ENCODE peak calls at places on chromosomes 11 and 22, in eight cellular contexts. One of them, this sample, is unnamed.

GRCh38 chr22:40719599-40719998 is 40.3 kb downstream of the MCHR1 start:
- DNase-seq in mammary epithelial cell: no peak
- DNase-seq in aorta: no peak
- DNase-seq in heart left ventricle: no peak
- DNase-seq in naive thymus-derived CD4-positive, alpha-beta T cell: no peak
- DNase-seq in endothelial cell of umbilical vein: no peak
- DNase-seq in CD8-positive, alpha-beta T cell: no peak
- DNase-seq in tibial nerve: no peak
- DNase-seq in this sample: no peak

GRCh38 chr11:112016088-112016764 is 9.0 kb upstream of the DLAT start:
- DNase-seq in naive thymus-derived CD4-positive, alpha-beta T cell: no peak
- DNase-seq in mammary epithelial cell: no peak
- DNase-seq in tibial nerve: no peak
- DNase-seq in CD8-positive, alpha-beta T cell: no peak
- DNase-seq in endothelial cell of umbilical vein: no peak
- DNase-seq in aorta: no peak
- DNase-seq in heart left ventricle: no peak
- DNase-seq in this sample: no peak

GRCh38 chr11:2578006-2578933 is 121.5 kb downstream of the KCNQ1OT1 start:
- DNase-seq in mammary epithelial cell: no peak
- DNase-seq in CD8-positive, alpha-beta T cell: no peak
- DNase-seq in aorta: peak; percentile 40
- DNase-seq in tibial nerve: no peak
- DNase-seq in heart left ventricle: peak; percentile 25
- DNase-seq in naive thymus-derived CD4-positive, alpha-beta T cell: peak; percentile 4
- DNase-seq in endothelial cell of umbilical vein: no peak
- DNase-seq in this sample: no peak

GRCh38 chr11:3220101-3220500 is 1.5 kb upstream of the MRGPRG start:
- DNase-seq in mammary epithelial cell: no peak
- DNase-seq in CD8-positive, alpha-beta T cell: no peak
- DNase-seq in endothelial cell of umbilical vein: no peak
- DNase-seq in tibial nerve: no peak
- DNase-seq in naive thymus-derived CD4-positive, alpha-beta T cell: no peak
- DNase-seq in aorta: peak; percentile 35
- DNase-seq in heart left ventricle: no peak
- DNase-seq in this sample: no peak

GRCh38 chr22:30968015-30968923 is at the start of gene MORC2:
- DNase-seq in heart left ventricle: peak; percentile 66
- DNase-seq in mammary epithelial cell: no peak
- DNase-seq in CD8-positive, alpha-beta T cell: no peak
- DNase-seq in tibial nerve: no peak
- DNase-seq in naive thymus-derived CD4-positive, alpha-beta T cell: no peak
- DNase-seq in aorta: no peak
- DNase-seq in endothelial cell of umbilical vein: no peak
- DNase-seq in this sample: no peak

GRCh38 chr11:96614846-96615245 is 225.0 kb downstream of the JRKL start:
- DNase-seq in tibial nerve: no peak
- DNase-seq in naive thymus-derived CD4-positive, alpha-beta T cell: no peak
- DNase-seq in mammary epithelial cell: no peak
- DNase-seq in CD8-positive, alpha-beta T cell: no peak
- DNase-seq in heart left ventricle: no peak
- DNase-seq in aorta: no peak
- DNase-seq in endothelial cell of umbilical vein: no peak
- DNase-seq in this sample: no peak

GRCh38 chr11:77558380-77558779 is 31.4 kb upstream of the AQP11 start:
- DNase-seq in mammary epithelial cell: no peak
- DNase-seq in heart left ventricle: no peak
- DNase-seq in aorta: no peak
- DNase-seq in tibial nerve: no peak
- DNase-seq in naive thymus-derived CD4-positive, alpha-beta T cell: no peak
- DNase-seq in endothelial cell of umbilical vein: no peak
- DNase-seq in CD8-positive, alpha-beta T cell: no peak
- DNase-seq in this sample: no peak

GRCh38 chr11:26268980-26269660 is 62.8 kb upstream of the ANO3 start:
- DNase-seq in CD8-positive, alpha-beta T cell: no peak
- DNase-seq in endothelial cell of umbilical vein: no peak
- DNase-seq in mammary epithelial cell: no peak
- DNase-seq in heart left ventricle: no peak
- DNase-seq in aorta: no peak
- DNase-seq in naive thymus-derived CD4-positive, alpha-beta T cell: no peak
- DNase-seq in tibial nerve: no peak
- DNase-seq in this sample: no peak

GRCh38 chr11:15127341-15127740 is 12.6 kb downstream of the INSC start:
- DNase-seq in tibial nerve: no peak
- DNase-seq in CD8-positive, alpha-beta T cell: no peak
- DNase-seq in endothelial cell of umbilical vein: no peak
- DNase-seq in aorta: no peak
- DNase-seq in heart left ventricle: no peak
- DNase-seq in naive thymus-derived CD4-positive, alpha-beta T cell: no peak
- DNase-seq in mammary epithelial cell: peak; percentile 71
- DNase-seq in this sample: no peak

GRCh38 chr22:40401532-40401931 is 31.1 kb downstream of the SGSM3 start:
- DNase-seq in mammary epithelial cell: no peak
- DNase-seq in tibial nerve: no peak
- DNase-seq in endothelial cell of umbilical vein: no peak
- DNase-seq in aorta: no peak
- DNase-seq in heart left ventricle: no peak
- DNase-seq in naive thymus-derived CD4-positive, alpha-beta T cell: no peak
- DNase-seq in CD8-positive, alpha-beta T cell: peak; percentile 66
- DNase-seq in this sample: no peak

GRCh38 chr11:47466201-47466600 is 17.3 kb upstream of the RAPSN start:
- DNase-seq in endothelial cell of umbilical vein: peak; percentile 69
- DNase-seq in heart left ventricle: no peak
- DNase-seq in CD8-positive, alpha-beta T cell: no peak
- DNase-seq in naive thymus-derived CD4-positive, alpha-beta T cell: no peak
- DNase-seq in mammary epithelial cell: no peak
- DNase-seq in aorta: no peak
- DNase-seq in tibial nerve: no peak
- DNase-seq in this sample: no peak

GRCh38 chr11:8011981-8012444 is 24.9 kb downstream of the EIF3F start:
- DNase-seq in naive thymus-derived CD4-positive, alpha-beta T cell: no peak
- DNase-seq in endothelial cell of umbilical vein: no peak
- DNase-seq in heart left ventricle: no peak
- DNase-seq in aorta: no peak
- DNase-seq in CD8-positive, alpha-beta T cell: no peak
- DNase-seq in mammary epithelial cell: peak; percentile 83
- DNase-seq in tibial nerve: no peak
- DNase-seq in this sample: no peak

GRCh38 chr11:2270322-2271076 is at the start of gene ASCL2:
- DNase-seq in naive thymus-derived CD4-positive, alpha-beta T cell: no peak
- DNase-seq in mammary epithelial cell: peak; percentile 15
- DNase-seq in aorta: no peak
- DNase-seq in heart left ventricle: no peak
- DNase-seq in CD8-positive, alpha-beta T cell: peak; percentile 13
- DNase-seq in tibial nerve: no peak
- DNase-seq in endothelial cell of umbilical vein: no peak
- DNase-seq in this sample: no peak

GRCh38 chr22:20101638-20102037 is 14.3 kb upstream of the RANBP1 start:
- DNase-seq in tibial nerve: no peak
- DNase-seq in aorta: peak; percentile 34
- DNase-seq in heart left ventricle: peak; percentile 6
- DNase-seq in CD8-positive, alpha-beta T cell: no peak
- DNase-seq in endothelial cell of umbilical vein: no peak
- DNase-seq in naive thymus-derived CD4-positive, alpha-beta T cell: no peak
- DNase-seq in mammary epithelial cell: no peak
- DNase-seq in this sample: no peak

GRCh38 chr11:35160248-35160820 is 21.4 kb downstream of the CD44 start:
- DNase-seq in mammary epithelial cell: no peak
- DNase-seq in endothelial cell of umbilical vein: no peak
- DNase-seq in naive thymus-derived CD4-positive, alpha-beta T cell: no peak
- DNase-seq in heart left ventricle: no peak
- DNase-seq in CD8-positive, alpha-beta T cell: no peak
- DNase-seq in aorta: no peak
- DNase-seq in tibial nerve: no peak
- DNase-seq in this sample: no peak

GRCh38 chr11:69150175-69150574 is 5.6 kb upstream of the SMIM38 start:
- DNase-seq in heart left ventricle: no peak
- DNase-seq in aorta: no peak
- DNase-seq in tibial nerve: no peak
- DNase-seq in endothelial cell of umbilical vein: no peak
- DNase-seq in naive thymus-derived CD4-positive, alpha-beta T cell: no peak
- DNase-seq in CD8-positive, alpha-beta T cell: no peak
- DNase-seq in mammary epithelial cell: no peak
- DNase-seq in this sample: no peak

GRCh38 chr22:43088616-43088978 is 594 bp downstream of the TTLL1 start:
- DNase-seq in naive thymus-derived CD4-positive, alpha-beta T cell: no peak
- DNase-seq in aorta: no peak
- DNase-seq in mammary epithelial cell: no peak
- DNase-seq in endothelial cell of umbilical vein: no peak
- DNase-seq in tibial nerve: no peak
- DNase-seq in CD8-positive, alpha-beta T cell: no peak
- DNase-seq in heart left ventricle: no peak
- DNase-seq in this sample: no peak
- H3K27ac ChIP-seq in naive thymus-derived CD4-positive, alpha-beta T cell: peak overlapping the region; percentile 60
- H3K27ac ChIP-seq in aorta: no peak overlapping the region
- H3K27ac ChIP-seq in mammary epithelial cell: peak overlapping the region; percentile 43
- H3K27ac ChIP-seq in endothelial cell of umbilical vein: no peak overlapping the region
- H3K27ac ChIP-seq in tibial nerve: no peak overlapping the region
- H3K27ac ChIP-seq in CD8-positive, alpha-beta T cell: peak overlapping the region; percentile 42
- H3K27ac ChIP-seq in heart left ventricle: no peak overlapping the region
- H3K27ac ChIP-seq in this sample: peak overlapping the region; percentile 40

DNA sequence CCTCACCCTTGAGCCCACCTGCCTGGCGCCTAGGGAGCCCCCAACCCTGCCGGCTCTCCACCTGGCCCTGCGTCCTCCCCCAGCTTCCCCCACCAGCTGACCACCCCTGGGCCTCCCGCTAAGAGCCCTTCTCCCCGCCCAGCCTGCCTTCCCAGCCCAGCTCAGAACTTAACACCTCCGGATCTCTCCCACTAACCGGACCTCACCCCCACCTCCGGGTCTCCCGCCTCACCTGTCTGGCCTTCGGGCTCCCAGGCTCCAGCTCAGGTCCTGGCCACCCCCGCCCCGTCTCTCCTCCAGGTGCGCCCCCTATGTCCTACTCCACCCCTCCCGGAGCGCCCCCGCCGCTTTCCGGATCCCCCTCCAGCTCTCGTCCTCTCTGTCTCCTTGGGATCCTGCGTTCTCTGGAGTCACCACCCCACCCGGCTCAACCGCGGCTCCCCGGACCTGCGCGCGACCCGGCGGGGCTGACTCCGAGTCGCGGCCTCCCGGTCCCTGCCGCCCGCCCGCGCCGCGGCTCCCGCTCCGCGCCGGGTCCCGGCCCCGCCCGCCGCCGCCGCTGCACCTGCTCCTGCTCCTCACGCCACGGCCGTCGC is at the start of gene KCNJ11:
- DNase-seq in heart left ventricle: no peak
- DNase-seq in endothelial cell of umbilical vein: no peak
- DNase-seq in naive thymus-derived CD4-positive, alpha-beta T cell: no peak
- DNase-seq in tibial nerve: no peak
- DNase-seq in mammary epithelial cell: no peak
- DNase-seq in CD8-positive, alpha-beta T cell: no peak
- DNase-seq in aorta: no peak
- DNase-seq in this sample: no peak
- H3K27ac ChIP-seq in heart left ventricle: no peak within 1 kb of the TSS
- H3K27ac ChIP-seq in endothelial cell of umbilical vein: no peak within 1 kb of the TSS
- H3K27ac ChIP-seq in naive thymus-derived CD4-positive, alpha-beta T cell: peak within 1 kb of the TSS; percentile 66
- H3K27ac ChIP-seq in tibial nerve: no peak within 1 kb of the TSS
- H3K27ac ChIP-seq in mammary epithelial cell: no peak within 1 kb of the TSS
- H3K27ac ChIP-seq in CD8-positive, alpha-beta T cell: no peak within 1 kb of the TSS
- H3K27ac ChIP-seq in aorta: no peak within 1 kb of the TSS
- H3K27ac ChIP-seq in this sample: peak within 1 kb of the TSS; percentile 52

GRCh38 chr11:9624448-9624847 is 39.4 kb upstream of the SWAP70 start:
- DNase-seq in aorta: no peak
- DNase-seq in naive thymus-derived CD4-positive, alpha-beta T cell: no peak
- DNase-seq in mammary epithelial cell: no peak
- DNase-seq in tibial nerve: no peak
- DNase-seq in heart left ventricle: no peak
- DNase-seq in endothelial cell of umbilical vein: no peak
- DNase-seq in CD8-positive, alpha-beta T cell: no peak
- DNase-seq in this sample: no peak

GRCh38 chr11:9625158-9625557 is 38.7 kb upstream of the SWAP70 start:
- DNase-seq in mammary epithelial cell: peak; percentile 67
- DNase-seq in naive thymus-derived CD4-positive, alpha-beta T cell: no peak
- DNase-seq in endothelial cell of umbilical vein: peak; percentile 73
- DNase-seq in CD8-positive, alpha-beta T cell: no peak
- DNase-seq in heart left ventricle: no peak
- DNase-seq in tibial nerve: no peak
- DNase-seq in aorta: peak; percentile 53
- DNase-seq in this sample: no peak

GRCh38 chr11:9629064-9629463 is 34.8 kb upstream of the SWAP70 start:
- DNase-seq in aorta: no peak
- DNase-seq in CD8-positive, alpha-beta T cell: no peak
- DNase-seq in naive thymus-derived CD4-positive, alpha-beta T cell: no peak
- DNase-seq in mammary epithelial cell: no peak
- DNase-seq in tibial nerve: no peak
- DNase-seq in heart left ventricle: no peak
- DNase-seq in endothelial cell of umbilical vein: no peak
- DNase-seq in this sample: no peak

GRCh38 chr11:9626778-9627394 is 37.0 kb upstream of the SWAP70 start:
- DNase-seq in heart left ventricle: peak; percentile 26
- DNase-seq in naive thymus-derived CD4-positive, alpha-beta T cell: no peak
- DNase-seq in CD8-positive, alpha-beta T cell: no peak
- DNase-seq in aorta: no peak
- DNase-seq in tibial nerve: no peak
- DNase-seq in mammary epithelial cell: no peak
- DNase-seq in endothelial cell of umbilical vein: peak; percentile 96
- DNase-seq in this sample: no peak

GRCh38 chr11:9625728-9626127 is 38.1 kb upstream of the SWAP70 start:
- DNase-seq in mammary epithelial cell: no peak
- DNase-seq in CD8-positive, alpha-beta T cell: no peak
- DNase-seq in heart left ventricle: no peak
- DNase-seq in naive thymus-derived CD4-positive, alpha-beta T cell: no peak
- DNase-seq in endothelial cell of umbilical vein: peak; percentile 14
- DNase-seq in aorta: no peak
- DNase-seq in tibial nerve: no peak
- DNase-seq in this sample: no peak
- H3K27ac ChIP-seq in mammary epithelial cell: no peak overlapping the region
- H3K27ac ChIP-seq in CD8-positive, alpha-beta T cell: no peak overlapping the region
- H3K27ac ChIP-seq in heart left ventricle: no peak overlapping the region
- H3K27ac ChIP-seq in naive thymus-derived CD4-positive, alpha-beta T cell: no peak overlapping the region
- H3K27ac ChIP-seq in endothelial cell of umbilical vein: peak overlapping the region; percentile 96
- H3K27ac ChIP-seq in aorta: no peak overlapping the region
- H3K27ac ChIP-seq in tibial nerve: no peak overlapping the region
- H3K27ac ChIP-seq in this sample: no peak overlapping the region

GRCh38 chr11:100329352-100329751 is 357.7 kb upstream of the ARHGAP42 start:
- DNase-seq in endothelial cell of umbilical vein: no peak
- DNase-seq in naive thymus-derived CD4-positive, alpha-beta T cell: no peak
- DNase-seq in aorta: no peak
- DNase-seq in tibial nerve: no peak
- DNase-seq in mammary epithelial cell: peak; percentile 51
- DNase-seq in heart left ventricle: no peak
- DNase-seq in CD8-positive, alpha-beta T cell: no peak
- DNase-seq in this sample: no peak

DNA sequence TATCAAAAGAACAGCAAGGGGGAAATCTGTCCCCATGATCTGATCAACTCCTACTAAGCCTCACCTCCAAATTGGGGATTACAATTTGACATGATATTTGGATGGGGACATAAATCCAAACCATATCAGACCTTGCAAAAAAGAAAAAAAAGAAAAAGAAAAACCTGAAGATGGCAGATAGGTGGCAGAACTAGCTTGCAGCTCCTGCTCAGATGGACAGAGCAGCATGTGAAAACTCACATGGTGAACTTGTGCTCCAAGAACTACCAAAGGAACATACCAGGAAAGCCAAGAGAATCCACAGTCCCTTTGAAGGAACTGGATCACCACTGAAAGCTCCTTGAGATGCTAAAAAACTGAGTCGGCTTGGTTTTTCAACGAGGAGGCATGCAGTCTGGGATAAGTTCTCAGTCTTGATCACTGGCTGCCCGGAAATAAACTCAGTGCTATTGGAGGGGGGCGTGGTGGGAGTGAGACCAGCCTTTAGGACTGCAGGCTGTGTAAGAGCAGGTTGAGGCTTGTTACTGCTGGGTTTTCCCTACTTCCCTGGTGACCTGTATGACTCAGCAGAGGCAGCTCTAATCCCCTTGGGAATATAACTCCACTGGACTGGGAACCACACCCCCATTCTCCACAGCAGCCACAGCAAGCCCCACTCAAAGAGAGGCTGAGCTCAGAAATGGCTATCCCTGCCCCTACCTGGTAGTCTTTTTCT is 358.3 kb upstream of the ARHGAP42 start:
- DNase-seq in CD8-positive, alpha-beta T cell: no peak
- DNase-seq in tibial nerve: no peak
- DNase-seq in heart left ventricle: no peak
- DNase-seq in aorta: no peak
- DNase-seq in mammary epithelial cell: peak; percentile 87
- DNase-seq in endothelial cell of umbilical vein: no peak
- DNase-seq in naive thymus-derived CD4-positive, alpha-beta T cell: no peak
- DNase-seq in this sample: no peak
- H3K27ac ChIP-seq in CD8-positive, alpha-beta T cell: no peak overlapping the region
- H3K27ac ChIP-seq in tibial nerve: no peak overlapping the region
- H3K27ac ChIP-seq in heart left ventricle: no peak overlapping the region
- H3K27ac ChIP-seq in aorta: no peak overlapping the region
- H3K27ac ChIP-seq in mammary epithelial cell: no peak overlapping the region
- H3K27ac ChIP-seq in endothelial cell of umbilical vein: no peak overlapping the region
- H3K27ac ChIP-seq in naive thymus-derived CD4-positive, alpha-beta T cell: no peak overlapping the region
- H3K27ac ChIP-seq in this sample: no peak overlapping the region